ENCODE peak calls at places on chromosomes 16 and 17, in five cellular contexts. P, X, Q, H and D are unnamed samples.

GRCh38 chr17:71964559-71964958 is 156.3 kb upstream of the SOX9 start:
- DNase-seq in P (no peak), X (no peak), Q (no peak), H (no peak), D (no peak)

GRCh38 chr17:4229627-4230026 is 34.2 kb downstream of the ANKFY1 start:
- DNase-seq in P (no peak), X (no peak), Q (peak), H (peak), D (no peak)

GRCh38 chr17:77602062-77602746 is 356.3 kb upstream of the TNRC6C start:
- DNase-seq in P (no peak), X (no peak), Q (peak), H (peak), D (no peak)

GRCh38 chr17:80879723-80880649 is 111.7 kb upstream of the CHMP6 start:
- DNase-seq in P (no peak), X (no peak), Q (no peak), H (peak), D (no peak)

GRCh38 chr16:50300942-50301625 is 34.7 kb downstream of the ADCY7 start:
- DNase-seq in P (no peak), X (no peak), Q (no peak), H (peak), D (no peak)

GRCh38 chr17:74245145-74245817 is 28.8 kb upstream of the DNAI2 start:
- DNase-seq in P (no peak), X (no peak), Q (no peak), H (no peak), D (no peak)

GRCh38 chr17:50687200-50688066 is 20.3 kb downstream of the ANKRD40 start:
- DNase-seq in P (no peak), X (no peak), Q (no peak), H (peak), D (no peak)

GRCh38 chr17:47225436-47225858 is 16.3 kb downstream of the MYL4 start:
- DNase-seq in P (peak), X (peak), Q (peak), H (peak), D (no peak)

GRCh38 chr16:15857779-15858560 is 1.1 kb upstream of the MYH11 start:
- DNase-seq in P (peak), X (no peak), Q (peak), H (peak), D (no peak)

DNA sequence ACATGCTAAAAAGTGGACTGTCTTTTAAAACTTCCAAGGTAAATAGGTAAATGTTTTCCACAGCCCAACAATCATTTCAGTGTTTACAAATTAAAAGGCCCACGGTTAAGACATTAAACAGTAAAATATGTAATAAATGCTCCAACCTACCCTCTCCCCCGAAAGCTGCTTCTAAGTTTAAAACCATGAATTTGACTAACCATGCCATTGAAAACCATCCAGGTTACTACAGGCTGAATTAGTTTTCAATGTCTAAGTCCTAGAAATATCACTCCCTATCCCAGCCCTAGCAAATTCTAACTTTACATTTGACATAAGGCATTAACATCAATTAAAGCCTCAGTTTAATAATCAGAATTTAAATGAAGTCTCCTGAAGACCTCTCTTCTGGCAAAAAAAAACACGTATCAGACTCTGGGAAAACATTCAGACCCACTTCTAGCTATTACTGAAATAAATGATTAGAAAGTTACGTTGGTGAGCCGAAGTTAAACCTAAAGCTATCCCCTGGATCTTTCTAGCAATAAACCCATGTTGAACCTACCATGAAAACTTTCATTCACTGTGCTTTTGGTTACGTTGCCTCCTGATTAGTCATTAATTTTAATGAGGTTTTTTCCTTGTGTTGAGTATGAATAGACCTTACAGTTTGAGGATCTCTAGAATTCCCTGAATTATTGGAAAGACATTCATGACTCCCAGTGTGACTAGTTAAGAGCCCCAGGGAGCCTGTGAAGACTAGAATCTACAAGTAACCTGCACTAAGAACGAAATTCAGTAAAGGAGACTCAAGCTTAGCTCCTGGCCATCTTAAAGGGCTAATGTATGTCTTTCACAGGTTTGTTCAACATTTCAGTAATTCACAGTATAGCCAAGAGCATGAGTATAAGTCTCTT is 1.7 kb upstream of the POLG2 start:
- DNase-seq in P (no peak), X (no peak), Q (no peak), H (no peak), D (peak)
- TF ChIP-seq POLR2A in P (peak), X (no peak), Q (no peak), H (no peak), D (no peak)

GRCh38 chr16:710500-711075 is 4.3 kb upstream of the METRN start:
- DNase-seq in P (no peak), X (no peak), Q (no peak), H (no peak), D (no peak)

GRCh38 chr16:709651-710499 is 4.3 kb upstream of the FBXL16 start:
- DNase-seq in P (no peak), X (no peak), Q (no peak), H (no peak), D (peak)

GRCh38 chr16:711548-712320 is 3.2 kb upstream of the METRN start:
- DNase-seq in P (peak), X (no peak), Q (peak), H (peak), D (peak)

GRCh38 chr16:708959-709358 is 3.4 kb upstream of the FBXL16 start:
- DNase-seq in P (no peak), X (no peak), Q (no peak), H (no peak), D (no peak)

DNA sequence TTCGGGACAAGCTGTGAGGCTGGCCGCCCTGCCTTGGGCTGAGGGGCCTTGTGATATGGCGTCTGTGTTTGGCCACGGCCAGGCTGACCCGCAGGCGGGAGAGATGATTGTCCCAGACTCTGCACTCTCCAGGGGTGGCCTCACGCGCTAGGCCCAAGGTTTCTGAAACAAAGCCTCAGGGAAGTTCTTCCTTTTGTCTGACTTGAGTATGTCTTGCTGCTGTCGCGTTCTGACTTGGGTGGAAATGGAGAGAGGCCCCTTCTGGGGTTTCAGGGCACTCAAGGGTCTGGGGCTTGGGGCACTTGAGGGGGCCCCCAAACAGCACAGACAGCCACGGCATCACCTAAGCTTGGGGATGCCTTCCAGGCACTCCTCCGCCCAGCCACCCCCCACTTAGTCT is 3.8 kb upstream of the METRN start:
- DNase-seq in P (no peak), X (no peak), Q (no peak), H (no peak), D (no peak)
- H3K4me3 ChIP-seq in P (no peak), X (no peak), Q (no peak), H (no peak), D (no peak)

GRCh38 chr17:45433136-45433535 is 466 bp upstream of the ARHGAP27 start:
- DNase-seq in P (no peak), X (no peak), Q (no peak), H (no peak), D (peak)

GRCh38 chr17:45430006-45430737 is 2.5 kb downstream of the ARHGAP27 start:
- DNase-seq in P (no peak), X (no peak), Q (no peak), H (no peak), D (no peak)

GRCh38 chr17:45430738-45431530 is 1.7 kb downstream of the ARHGAP27 start:
- DNase-seq in P (no peak), X (no peak), Q (peak), H (no peak), D (peak)

GRCh38 chr17:45432405-45433113 is at the start of gene ARHGAP27:
- DNase-seq in P (peak), X (no peak), Q (peak), H (peak), D (peak)

DNA sequence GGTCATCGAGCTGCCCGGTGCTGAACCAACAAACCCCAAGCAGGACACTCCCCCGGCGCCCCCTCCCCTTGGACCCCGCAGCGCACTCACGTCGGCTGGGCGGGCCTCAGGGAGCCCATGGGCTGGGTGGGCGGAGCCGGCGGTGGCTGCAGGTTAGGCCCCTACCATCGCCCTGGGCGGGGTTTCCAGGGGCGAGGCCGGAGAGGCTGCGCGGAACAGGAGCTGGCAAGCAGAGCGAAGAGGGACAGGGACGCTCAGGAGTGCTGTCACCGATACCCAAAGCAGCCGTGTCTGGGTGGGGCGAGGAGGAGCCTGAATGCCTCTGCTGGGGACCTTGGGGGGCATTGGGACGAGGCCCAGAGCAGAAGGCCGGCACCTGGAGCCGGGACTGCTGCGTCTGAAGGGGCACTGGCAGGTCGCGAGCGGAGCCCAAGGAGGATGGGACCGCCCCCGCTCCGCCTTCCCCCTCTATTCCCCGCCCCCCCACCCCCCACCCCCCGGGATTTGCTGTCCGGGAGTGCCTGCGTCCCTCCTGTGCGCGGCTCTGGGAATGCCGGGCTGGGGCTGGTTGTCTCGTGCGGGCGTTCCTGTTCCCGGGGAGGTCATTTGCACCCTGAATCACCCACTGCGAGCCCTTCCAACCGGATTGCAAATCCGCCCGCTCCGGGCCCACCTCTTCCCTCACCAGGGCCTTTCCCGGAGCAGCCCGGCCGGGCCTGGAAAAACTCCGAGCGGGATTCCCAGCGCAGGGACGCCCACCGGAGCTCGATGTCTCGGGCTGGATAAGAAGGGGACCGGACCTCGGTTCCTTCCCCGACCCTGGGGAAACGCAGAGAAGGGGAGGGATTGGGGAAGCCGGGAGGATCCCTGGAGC is 902 bp downstream of the ARHGAP27 start:
- DNase-seq in P (peak), X (peak), Q (peak), H (no peak), D (peak)
- TF ChIP-seq POLR2A in P (peak), X (peak), Q (peak), H (peak), D (no peak)

GRCh38 chr16:7340938-7341337 is 8.3 kb downstream of the RBFOX1 start:
- DNase-seq in P (no peak), X (no peak), Q (no peak), H (no peak), D (no peak)
- H3K4me3 ChIP-seq in P (no peak), X (no peak), Q (no peak), H (no peak), D (no peak)

DNA sequence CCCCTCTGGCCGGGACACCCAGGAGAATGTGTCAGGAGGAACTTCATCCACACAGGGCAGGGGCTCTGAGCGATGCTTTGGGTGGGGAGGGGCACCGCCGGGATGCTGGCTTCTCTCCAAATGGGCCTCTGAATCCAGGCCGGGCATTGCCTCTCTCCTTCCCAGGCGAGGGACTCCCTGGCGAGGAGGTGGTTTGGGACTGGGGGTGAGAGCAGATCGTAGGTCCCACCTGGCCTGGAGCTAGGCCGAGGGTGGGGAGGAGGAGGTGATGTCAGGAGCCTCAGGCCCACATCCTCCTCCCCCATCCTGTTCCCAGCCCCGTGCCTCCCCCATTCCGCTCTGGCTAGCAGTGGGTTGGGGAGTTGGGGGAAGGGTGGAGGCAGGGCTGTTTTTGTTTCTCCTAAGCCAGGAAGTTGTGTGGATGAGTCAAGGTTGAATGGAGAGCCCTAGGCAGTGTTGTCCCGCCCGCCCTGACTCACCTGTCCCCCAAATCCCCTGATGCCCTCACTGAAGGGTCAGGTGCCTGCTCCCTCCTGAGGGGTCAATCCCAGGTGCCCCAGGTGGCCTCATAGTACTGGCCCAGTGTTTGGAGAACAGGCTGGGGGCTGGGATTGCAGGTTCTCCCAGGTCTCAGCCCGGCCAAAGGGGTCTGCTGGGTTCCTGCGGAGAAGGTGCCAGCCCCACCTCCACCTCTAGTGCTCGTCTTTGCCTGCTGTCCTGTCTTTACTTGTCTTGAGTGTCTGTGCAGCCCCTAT is 2.8 kb downstream of the GRB7 start:
- DNase-seq in P (peak), X (peak), Q (peak), H (no peak), D (peak)
- TF ChIP-seq POLR2A in P (no peak), X (no peak), Q (peak), H (no peak), D (no peak)

DNA sequence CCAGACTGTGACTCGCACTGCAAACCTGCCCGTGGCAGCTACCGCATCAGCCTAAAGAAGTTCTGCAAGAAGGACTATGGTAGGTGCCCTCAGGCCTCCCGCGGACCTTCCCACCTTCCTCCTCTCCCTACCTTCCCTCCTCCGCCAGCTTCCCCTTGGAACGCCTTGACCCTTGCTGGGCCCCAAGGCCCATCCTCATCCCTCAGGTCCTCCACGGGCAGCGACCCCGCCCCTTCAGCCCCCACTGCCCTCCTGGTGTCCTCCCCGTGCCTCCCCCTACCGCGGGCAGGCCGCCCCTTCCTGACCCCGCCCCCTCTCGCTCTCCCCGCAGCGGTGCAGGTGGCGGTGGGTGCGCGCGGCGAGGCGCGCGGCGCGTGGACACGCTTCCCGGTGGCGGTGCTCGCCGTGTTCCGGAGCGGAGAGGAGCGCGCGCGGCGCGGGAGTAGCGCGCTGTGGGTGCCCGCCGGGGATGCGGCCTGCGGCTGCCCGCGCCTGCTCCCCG is 1.5 kb upstream of the TBC1D24 start:
- DNase-seq in P (no peak), X (no peak), Q (no peak), H (no peak), D (peak)
- H3K4me3 ChIP-seq in P (no peak), X (peak), Q (peak), H (peak), D (peak)

GRCh38 chr17:37494971-37495370 is 5.3 kb downstream of the DUSP14 start:
- DNase-seq in P (no peak), X (no peak), Q (no peak), H (no peak), D (no peak)
- TF ChIP-seq POLR2A in P (no peak), X (no peak), Q (no peak), H (no peak), D (no peak)

GRCh38 chr16:48614759-48615158 is 4.8 kb upstream of the N4BP1 start:
- DNase-seq in P (no peak), X (no peak), Q (no peak), H (no peak), D (no peak)

GRCh38 chr16:48611329-48612137 is 1.6 kb upstream of the N4BP1 start:
- DNase-seq in P (no peak), X (no peak), Q (peak), H (no peak), D (peak)

GRCh38 chr16:48613061-48613957 is 3.3 kb upstream of the N4BP1 start:
- DNase-seq in P (no peak), X (no peak), Q (peak), H (no peak), D (peak)

GRCh38 chr16:48609453-48610023 is 442 bp downstream of the N4BP1 start:
- DNase-seq in P (no peak), X (no peak), Q (peak), H (peak), D (peak)

DNA sequence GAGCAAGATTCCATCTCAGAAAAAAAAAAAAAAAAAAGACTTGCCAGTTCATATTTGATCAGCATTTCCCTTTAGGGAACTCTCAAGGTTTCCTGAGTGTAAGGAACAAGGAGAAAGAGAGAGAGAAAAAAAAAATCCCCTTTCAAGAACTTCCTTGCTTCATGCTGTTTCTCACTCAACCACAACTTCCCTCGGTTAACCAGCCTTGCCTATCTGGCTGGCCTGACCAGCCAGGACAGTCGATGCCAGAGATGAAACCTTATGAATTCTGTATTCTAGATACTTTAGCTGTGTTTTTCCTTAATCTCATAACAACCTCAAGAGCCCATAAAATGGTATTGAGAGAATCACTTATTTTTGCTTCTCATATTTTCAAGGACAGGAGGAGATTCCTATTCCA is 2.6 kb upstream of the N4BP1 start:
- DNase-seq in P (no peak), X (no peak), Q (no peak), H (no peak), D (peak)
- H3K4me3 ChIP-seq in P (no peak), X (no peak), Q (no peak), H (no peak), D (no peak)

DNA sequence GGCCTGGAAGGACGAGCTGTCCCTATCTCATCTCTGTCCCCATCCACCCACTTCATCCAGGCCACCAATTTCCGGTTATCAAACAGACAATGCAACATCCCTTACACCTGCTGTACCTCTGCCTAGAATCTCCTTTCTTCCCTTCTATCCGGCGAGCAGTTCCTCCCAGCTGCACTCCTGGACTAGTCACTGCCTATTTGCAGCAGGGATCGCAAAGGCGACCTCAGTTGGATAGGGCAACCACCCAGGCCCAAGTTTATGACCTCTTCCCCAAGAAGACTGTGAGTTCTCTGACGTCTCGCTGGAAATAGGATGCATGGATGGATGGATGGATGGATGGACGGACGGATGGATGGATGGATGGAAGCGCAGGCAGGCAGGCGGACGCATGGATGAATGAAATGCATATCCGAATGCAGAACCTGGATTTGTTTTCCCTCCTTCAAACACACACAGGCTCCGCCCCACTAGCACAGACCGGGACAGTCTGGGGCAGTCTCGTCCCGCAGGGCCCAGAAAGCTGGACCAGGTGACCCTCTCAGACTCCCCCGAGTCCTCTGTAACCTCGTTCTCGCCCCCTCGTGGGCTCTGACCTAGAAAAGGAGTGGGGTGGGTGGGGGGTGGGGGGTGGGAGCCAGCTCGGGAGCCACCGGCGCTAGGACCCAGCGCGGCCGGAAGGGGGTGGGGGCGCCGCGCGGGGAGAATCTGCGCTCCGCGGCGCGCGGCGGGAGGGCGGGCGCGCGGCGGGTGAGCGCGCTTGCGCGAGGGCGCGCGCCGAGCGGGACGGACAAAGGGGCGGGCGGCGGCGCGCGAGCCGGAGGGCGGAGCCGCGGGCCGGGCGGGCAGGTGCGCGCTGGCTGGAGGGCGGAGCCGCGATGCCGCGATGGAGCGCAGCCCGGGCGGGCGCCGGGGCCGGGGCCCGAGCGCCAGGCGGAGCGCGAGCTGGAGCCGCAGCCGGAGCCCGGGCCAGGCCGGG is at the start of gene SBK1:
- DNase-seq in P (peak), X (peak), Q (peak), H (peak), D (peak)
- TF ChIP-seq POLR2A in P (no peak), X (peak), Q (no peak), H (no peak), D (no peak)